ENCODE peak calls at places on chromosomes 1 and 21, in nine cellular contexts. S is HCT116; H is fibroblast of mammary gland; C is Calu3; G is CD8-positive, alpha-beta T cell; Q is breast epithelium; P is ovary; U is activated CD8-positive, alpha-beta T cell treated with anti-CD3 and anti-CD28 coated beads for 36 hours; B is transverse colon. N is an unnamed sample.

GRCh38 chr21:36699026-36699545 is at the start of gene SIM2:
- DNase-seq in Q (no peak), B (no peak), G (no peak), S (peak), H (peak), P (no peak), U (no peak), C (peak), N (no peak)

GRCh38 chr1:54543729-54544496 is 4.1 kb upstream of the ACOT11 start:
- DNase-seq in B (no peak), H (peak), G (no peak), C (no peak), Q (no peak), S (no peak), P (no peak), U (no peak), N (peak)

GRCh38 chr21:41283211-41283818 is 33.3 kb upstream of the FAM3B start:
- DNase-seq in G (peak), Q (peak), S (peak), H (peak), B (peak), U (peak), C (peak), P (no peak), N (peak)

GRCh38 chr1:55717111-55717510 is 501.9 kb upstream of the USP24 start:
- DNase-seq in B (no peak), Q (no peak), C (no peak), S (no peak), P (no peak), U (no peak), G (no peak), H (peak), N (no peak)

GRCh38 chr1:211813590-211813989 is 17.0 kb downstream of the LPGAT1 start:
- DNase-seq in H (peak), S (no peak), P (peak), C (no peak), G (no peak), Q (no peak), U (no peak), B (peak), N (no peak)

GRCh38 chr1:8970870-8971337 is 25.2 kb downstream of the CA6 start:
- DNase-seq in B (no peak), S (no peak), H (no peak), U (peak), G (peak), Q (no peak), C (no peak), P (no peak), N (no peak)

GRCh38 chr1:76868916-76869315 is 1.6 kb downstream of the ST6GALNAC5 start:
- DNase-seq in U (no peak), S (no peak), B (no peak), Q (no peak), G (no peak), C (no peak), P (peak), H (no peak), N (no peak)

GRCh38 chr21:46227811-46228344 is 696 bp downstream of the LSS start:
- DNase-seq in P (peak), Q (no peak), S (no peak), C (no peak), G (no peak), U (no peak), H (no peak), B (no peak), N (no peak)

GRCh38 chr1:14826172-14826636 is 227.7 kb downstream of the KAZN start:
- DNase-seq in Q (peak), S (no peak), B (peak), C (no peak), G (no peak), U (no peak), H (peak), P (peak), N (peak)

GRCh38 chr1:197745911-197746310 is 29.4 kb downstream of the DENND1B start:
- DNase-seq in H (no peak), P (no peak), G (no peak), B (no peak), Q (no peak), C (no peak), S (no peak), U (no peak), N (no peak)

GRCh38 chr1:41103761-41104160 is 82.2 kb upstream of the SLFNL1 start:
- DNase-seq in U (no peak), C (no peak), Q (no peak), P (no peak), S (no peak), B (no peak), G (no peak), H (no peak), N (no peak)

GRCh38 chr1:159429074-159429861 is 2.7 kb upstream of the OR10J4 start:
- DNase-seq in Q (no peak), U (no peak), S (no peak), P (no peak), H (peak), C (no peak), G (no peak), B (no peak), N (peak)

GRCh38 chr1:161440312-161440894 is 64.9 kb upstream of the FCGR2A start:
- DNase-seq in G (peak), C (peak), S (no peak), P (peak), H (peak), Q (no peak), B (peak), U (peak), N (peak)

GRCh38 chr1:63916485-63917360 is 142.9 kb downstream of the ROR1 start:
- DNase-seq in B (no peak), U (no peak), S (no peak), Q (no peak), H (no peak), G (no peak), C (peak), P (no peak), N (no peak)

GRCh38 chr1:51264470-51264869 is 28.4 kb downstream of the RNF11 start:
- DNase-seq in B (no peak), S (peak), H (peak), U (no peak), Q (no peak), G (no peak), P (no peak), C (no peak), N (peak)

GRCh38 chr1:35173516-35174224 is 19.3 kb downstream of the SFPQ start:
- DNase-seq in U (no peak), H (no peak), P (no peak), B (no peak), C (no peak), Q (no peak), S (no peak), G (no peak), N (no peak)

GRCh38 chr1:175317309-175317708 is 124.7 kb upstream of the KIAA0040 start:
- DNase-seq in G (no peak), C (no peak), P (no peak), U (peak), Q (no peak), H (peak), B (no peak), S (peak), N (no peak)

GRCh38 chr1:200302893-200303250 is 107.0 kb downstream of the ZNF281 start:
- DNase-seq in H (peak), P (no peak), U (no peak), G (no peak), Q (no peak), S (no peak), B (no peak), C (no peak), N (no peak)

GRCh38 chr1:214363386-214363785 is 82.4 kb downstream of the SMYD2 start:
- DNase-seq in S (no peak), P (no peak), G (no peak), Q (no peak), U (no peak), H (peak), C (no peak), B (no peak), N (no peak)

GRCh38 chr1:23556661-23557470 is 2.4 kb downstream of the ID3 start:
- DNase-seq in S (peak), G (no peak), C (no peak), B (peak), P (no peak), Q (no peak), U (peak), H (peak), N (peak)

GRCh38 chr1:171250263-171250662 is 2.0 kb downstream of the FMO1 start:
- DNase-seq in H (no peak), G (no peak), S (no peak), B (no peak), C (no peak), Q (no peak), U (no peak), P (no peak), N (no peak)

GRCh38 chr1:203148127-203148526 is 20.6 kb downstream of the ADORA1 start:
- DNase-seq in S (peak), G (no peak), U (no peak), P (no peak), H (no peak), C (peak), B (no peak), Q (no peak), N (no peak)

GRCh38 chr1:90325165-90325564 is 330.3 kb downstream of the ZNF326 start:
- DNase-seq in U (no peak), H (no peak), C (no peak), S (no peak), B (no peak), P (no peak), G (no peak), Q (no peak), N (no peak)

GRCh38 chr1:165313906-165314305 is 42.6 kb downstream of the LMX1A start:
- DNase-seq in Q (no peak), B (no peak), H (no peak), U (no peak), C (no peak), P (no peak), G (no peak), S (no peak), N (no peak)

GRCh38 chr1:195097316-195097715 is 1510.9 kb downstream of the KCNT2 start:
- DNase-seq in Q (no peak), B (no peak), P (no peak), U (no peak), S (peak), H (no peak), C (peak), G (no peak), N (no peak)

GRCh38 chr1:70090875-70091274 is 114.5 kb downstream of the LRRC40 start:
- DNase-seq in B (no peak), C (no peak), U (no peak), G (no peak), P (no peak), Q (no peak), S (no peak), H (peak), N (peak)

GRCh38 chr1:168609133-168609715 is 32.8 kb downstream of the XCL1 start:
- DNase-seq in U (no peak), B (no peak), P (peak), H (peak), S (no peak), Q (peak), G (no peak), C (no peak), N (no peak)

GRCh38 chr1:198174297-198174696 is 17.5 kb downstream of the NEK7 start:
- DNase-seq in G (no peak), S (no peak), B (no peak), P (no peak), H (peak), Q (no peak), C (no peak), U (peak), N (no peak)

GRCh38 chr1:154272217-154272998 is at the start of gene HAX1:
- DNase-seq in P (peak), C (peak), S (peak), G (peak), Q (peak), U (peak), B (peak), H (peak), N (peak)

GRCh38 chr1:154270833-154271232 is 1.6 kb upstream of the HAX1 start:
- DNase-seq in H (no peak), U (peak), G (no peak), P (no peak), B (no peak), Q (no peak), S (no peak), C (no peak), N (no peak)

GRCh38 chr1:154272999-154273563 is 652 bp downstream of the HAX1 start:
- DNase-seq in U (no peak), B (no peak), H (no peak), C (no peak), P (no peak), G (no peak), Q (no peak), S (no peak), N (no peak)

DNA sequence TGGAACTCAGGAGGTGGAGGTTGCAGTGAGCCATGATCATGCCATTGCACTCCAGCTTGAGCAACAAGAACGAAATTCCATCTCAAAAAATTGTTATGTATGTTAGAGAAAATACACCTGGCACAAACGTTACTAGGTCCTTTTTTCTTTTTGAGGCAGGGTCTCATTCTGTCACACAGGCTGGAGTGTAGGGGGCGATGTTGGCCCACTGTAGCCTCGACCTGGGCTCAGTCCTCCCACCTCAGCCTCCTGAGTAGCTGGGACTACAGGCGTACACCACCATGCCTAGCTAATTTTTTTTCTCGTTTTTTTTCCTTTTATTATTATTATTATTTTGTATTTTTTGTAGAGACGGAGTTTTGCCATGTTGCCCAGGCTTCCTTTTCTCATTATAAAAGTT is 4.4 kb downstream of the HAX1 start:
- DNase-seq in U (peak), C (peak), S (no peak), Q (no peak), G (no peak), H (no peak), B (no peak), P (no peak), N (no peak)
- TF ChIP-seq CTCF in U (peak), C (peak), S (peak), Q (no peak), G (no peak), H (peak), B (peak), P (no peak), N (peak)

GRCh38 chr1:147496571-147496970 is 44.7 kb upstream of the BCL9 start:
- DNase-seq in Q (no peak), B (peak), U (peak), G (no peak), S (peak), H (peak), C (peak), P (peak), N (peak)
- TF ChIP-seq CTCF in Q (no peak), B (peak), U (no peak), G (no peak), S (peak), H (peak), C (peak), P (peak), N (peak)

GRCh38 chr1:206933333-206933945 is 11.7 kb upstream of the FCMR start:
- DNase-seq in G (peak), S (peak), B (peak), U (peak), C (peak), P (no peak), H (no peak), Q (no peak), N (no peak)
- TF ChIP-seq CTCF in G (peak), S (peak), B (peak), U (peak), C (peak), P (no peak), H (peak), Q (peak), N (peak)

DNA sequence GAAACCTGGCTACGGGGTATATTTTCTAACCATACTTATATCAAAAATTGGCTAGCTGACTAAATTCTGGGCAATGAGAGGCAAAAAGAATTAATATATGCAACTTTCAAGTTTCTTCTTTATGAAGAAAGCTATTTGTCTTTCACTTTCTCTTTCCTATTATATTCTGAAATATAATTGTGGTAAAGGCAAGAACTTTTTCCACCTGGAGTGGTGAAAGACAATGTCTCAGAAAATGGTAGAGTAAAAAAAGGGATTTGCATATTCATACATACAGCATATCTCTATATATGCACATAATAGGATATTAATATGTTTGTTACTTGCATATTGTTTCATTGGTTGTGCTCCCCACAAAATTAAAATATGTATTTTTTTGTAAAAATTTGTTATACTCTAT is 793.8 kb downstream of the PLA2G4A start:
- DNase-seq in S (no peak), B (no peak), Q (no peak), H (no peak), C (no peak), U (no peak), P (no peak), G (no peak), N (no peak)
- TF ChIP-seq CTCF in S (no peak), B (no peak), Q (no peak), H (no peak), C (no peak), U (no peak), P (no peak), G (no peak), N (no peak)